ENCODE peak calls at places on chromosomes 7 and 10, in eight cellular contexts. C is adipocyte; D is psoas muscle; H is NCI-H1417; V is amygdala; M is cardiac muscle cell; Z is CD4-positive, alpha-beta T cell; G is pons. J is an unnamed sample.

GRCh38 chr7:80136276-80137045 is 1.8 kb downstream of the GNAI1 start:
- DNase-seq in C (peak; percentile 62), D (no peak), H (peak; percentile 22), V (no peak), M (peak; percentile 29), Z (no peak), G (peak; percentile 58), J (no peak)

GRCh38 chr7:288671-289101 is 1.3 kb upstream of the FOXL3 start:
- DNase-seq in C (no peak), D (no peak), H (no peak), V (no peak), M (no peak), Z (peak; percentile 16), G (no peak), J (no peak)

GRCh38 chr10:71769279-71769823 is 4.0 kb downstream of the VSIR start:
- DNase-seq in C (peak; percentile 32), D (no peak), H (no peak), V (no peak), M (no peak), Z (no peak), G (no peak), J (no peak)

GRCh38 chr10:28411648-28412047 is 108.8 kb upstream of the MPP7 start:
- DNase-seq in C (no peak), D (no peak), H (no peak), V (no peak), M (no peak), Z (no peak), G (no peak), J (no peak)

GRCh38 chr7:20330797-20331230 is at the start of gene ITGB8:
- DNase-seq in C (peak; percentile 65), D (peak; percentile 55), H (peak; percentile 94), V (peak; percentile 92), M (no peak), Z (no peak), G (no peak), J (peak; percentile 2)

GRCh38 chr7:13987395-13987794 is 2.1 kb downstream of the ETV1 start:
- DNase-seq in C (no peak), D (no peak), H (no peak), V (no peak), M (no peak), Z (no peak), G (no peak), J (no peak)

GRCh38 chr7:116953372-116953726 is at the start of gene ST7:
- DNase-seq in C (peak; percentile 90), D (peak; percentile 86), H (peak; percentile 90), V (peak; percentile 71), M (peak; percentile 77), Z (peak; percentile 71), G (peak; percentile 59), J (peak; percentile 22)

GRCh38 chr7:32290015-32290414 is 200.2 kb downstream of the LSM5 start:
- DNase-seq in C (no peak), D (no peak), H (no peak), V (peak; percentile 78), M (no peak), Z (no peak), G (peak; percentile 74), J (no peak)

GRCh38 chr7:117827861-117828260 is 45.4 kb downstream of the CTTNBP2 start:
- DNase-seq in C (peak; percentile 73), D (no peak), H (no peak), V (no peak), M (no peak), Z (no peak), G (no peak), J (no peak)

GRCh38 chr7:40733111-40733510 is 598.3 kb downstream of the SUGCT start:
- DNase-seq in C (no peak), D (no peak), H (no peak), V (no peak), M (peak; percentile 11), Z (no peak), G (no peak), J (no peak)

GRCh38 chr7:64872351-64872750 is 30.7 kb upstream of the ZNF273 start:
- DNase-seq in C (no peak), D (no peak), H (no peak), V (no peak), M (no peak), Z (no peak), G (no peak), J (no peak)

GRCh38 chr10:93541402-93542357 is 24.8 kb upstream of the FFAR4 start:
- DNase-seq in C (peak; percentile 83), D (peak; percentile 63), H (no peak), V (no peak), M (peak; percentile 65), Z (no peak), G (no peak), J (no peak)

GRCh38 chr10:95550073-95550672 is 11.0 kb downstream of the SORBS1 start:
- DNase-seq in C (no peak), D (no peak), H (no peak), V (no peak), M (no peak), Z (no peak), G (no peak), J (no peak)

GRCh38 chr10:97731346-97732051 is 5.4 kb upstream of the ZFYVE27 start:
- DNase-seq in C (peak; percentile 93), D (no peak), H (peak; percentile 24), V (peak; percentile 63), M (peak; percentile 84), Z (peak; percentile 52), G (peak; percentile 91), J (no peak)

GRCh38 chr10:629186-629998 is 60.1 kb downstream of the DIP2C start:
- DNase-seq in C (no peak), D (no peak), H (no peak), V (no peak), M (no peak), Z (no peak), G (no peak), J (no peak)

GRCh38 chr7:137771679-137772078 is 75.1 kb downstream of the DGKI start:
- DNase-seq in C (peak; percentile 67), D (no peak), H (no peak), V (no peak), M (peak; percentile 68), Z (no peak), G (no peak), J (no peak)

GRCh38 chr10:22553452-22553995 is 160.9 kb downstream of the PIP4K2A start:
- DNase-seq in C (no peak), D (no peak), H (no peak), V (no peak), M (no peak), Z (no peak), G (no peak), J (no peak)

GRCh38 chr7:4136036-4136435 is 546.1 kb upstream of the FOXK1 start:
- DNase-seq in C (no peak), D (no peak), H (peak; percentile 53), V (no peak), M (no peak), Z (no peak), G (no peak), J (no peak)

GRCh38 chr10:80924063-80924952 is 386.6 kb downstream of the SH2D4B start:
- DNase-seq in C (peak; percentile 75), D (no peak), H (peak; percentile 42), V (peak; percentile 24), M (peak; percentile 55), Z (no peak), G (peak; percentile 58), J (no peak)